ENCODE peak calls at places on chromosome 10, in eight cellular contexts. T is AG09309; F is kidney; N is ELF-1; W is stimulated activated naive B cell treated with anti-CD40 and anti-IgM and Interleukin-4, amounts not matched to agents 10 μg/mL and 1 μg/mL and 100 μg/mL, for 72 hours; H is hippocampal formation; J is GM04504; E is cerebellar cortex. M is an unnamed sample.

GRCh38 chr10:3898821-3899220 is 113.8 kb upstream of the KLF6 start:
- DNase-seq in T (no peak), F (no peak), N (peak; percentile 56), W (no peak), H (no peak), J (no peak), E (no peak), M (no peak)

GRCh38 chr10:7948601-7949000 is 105.9 kb upstream of the GATA3 start:
- DNase-seq in T (peak; percentile 11), F (no peak), N (no peak), W (no peak), H (no peak), J (no peak), E (no peak), M (no peak)

GRCh38 chr10:4151466-4151865 is 366.5 kb upstream of the KLF6 start:
- DNase-seq in T (no peak), F (no peak), N (peak; percentile 64), W (no peak), H (no peak), J (no peak), E (no peak), M (no peak)

GRCh38 chr10:30639946-30640786 is 10.6 kb upstream of the LYZL2 start:
- DNase-seq in T (peak; percentile 47), F (no peak), N (no peak), W (no peak), H (no peak), J (peak; percentile 34), E (peak; percentile 31), M (peak; percentile 75)

GRCh38 chr10:80509403-80510161 is 28.1 kb upstream of the SH2D4B start:
- DNase-seq in T (no peak), F (peak; percentile 77), N (peak; percentile 77), W (no peak), H (no peak), J (no peak), E (no peak), M (no peak)

GRCh38 chr10:21509391-21510217 is 15.9 kb downstream of the SKIDA1 start:
- DNase-seq in T (no peak), F (no peak), N (peak; percentile 73), W (no peak), H (peak; percentile 33), J (no peak), E (peak; percentile 60), M (no peak)

GRCh38 chr10:14491814-14492213 is 161.1 kb upstream of the FRMD4A start:
- DNase-seq in T (no peak), F (no peak), N (no peak), W (no peak), H (no peak), J (no peak), E (no peak), M (no peak)

GRCh38 chr10:10207538-10207937 is 810.1 kb upstream of the CELF2 start:
- DNase-seq in T (no peak), F (no peak), N (no peak), W (no peak), H (no peak), J (no peak), E (no peak), M (no peak)

GRCh38 chr10:124220547-124220946 is 127.1 kb upstream of the CHST15 start:
- DNase-seq in T (no peak), F (no peak), N (no peak), W (no peak), H (no peak), J (no peak), E (no peak), M (no peak)

GRCh38 chr10:19974138-19974537 is 157.9 kb downstream of the PLXDC2 start:
- DNase-seq in T (no peak), F (no peak), N (no peak), W (no peak), H (no peak), J (no peak), E (no peak), M (no peak)

GRCh38 chr10:118272090-118272775 is 69.9 kb downstream of the FAM204A start:
- DNase-seq in T (no peak), F (no peak), N (peak; percentile 42), W (no peak), H (peak; percentile 9), J (peak; percentile 38), E (no peak), M (peak; percentile 38)

GRCh38 chr10:132611986-132612385 is 74.4 kb downstream of the INPP5A start:
- DNase-seq in T (no peak), F (no peak), N (no peak), W (no peak), H (no peak), J (no peak), E (no peak), M (no peak)

GRCh38 chr10:31875608-31876007 is 53.0 kb downstream of the ARHGAP12 start:
- DNase-seq in T (no peak), F (no peak), N (no peak), W (no peak), H (no peak), J (no peak), E (no peak), M (no peak)

GRCh38 chr10:78513330-78513729 is 479.7 kb downstream of the RPS24 start:
- DNase-seq in T (no peak), F (no peak), N (no peak), W (no peak), H (no peak), J (no peak), E (no peak), M (no peak)

GRCh38 chr10:110268442-110268841 is 36.3 kb downstream of the SMNDC1 start:
- DNase-seq in T (no peak), F (no peak), N (no peak), W (no peak), H (no peak), J (no peak), E (peak; percentile 60), M (no peak)

GRCh38 chr10:18204050-18204449 is 63.8 kb downstream of the CACNB2 start:
- DNase-seq in T (no peak), F (no peak), N (no peak), W (no peak), H (no peak), J (no peak), E (no peak), M (peak; percentile 45)

GRCh38 chr10:48314107-48314506 is 7.6 kb downstream of the MAPK8 start:
- DNase-seq in T (no peak), F (no peak), N (no peak), W (no peak), H (no peak), J (no peak), E (no peak), M (no peak)

GRCh38 chr10:24721254-24722106 is 2.2 kb downstream of the ARHGAP21 start:
- DNase-seq in T (no peak), F (peak; percentile 81), N (peak; percentile 59), W (no peak), H (peak; percentile 23), J (no peak), E (no peak), M (peak; percentile 37)

GRCh38 chr10:87896216-87896615 is 32.8 kb downstream of the PTEN start:
- DNase-seq in T (no peak), F (no peak), N (no peak), W (no peak), H (no peak), J (no peak), E (no peak), M (no peak)

GRCh38 chr10:44952779-44953231 is 6.8 kb upstream of the RASSF4 start:
- DNase-seq in T (no peak), F (no peak), N (peak; percentile 89), W (no peak), H (no peak), J (no peak), E (no peak), M (no peak)

GRCh38 chr10:120950103-120950561 is 99.0 kb downstream of the WDR11 start:
- DNase-seq in T (no peak), F (no peak), N (peak; percentile 88), W (no peak), H (no peak), J (peak; percentile 7), E (no peak), M (no peak)

GRCh38 chr10:24568042-24568441 is 155.6 kb downstream of the ARHGAP21 start:
- DNase-seq in T (no peak), F (no peak), N (no peak), W (no peak), H (no peak), J (no peak), E (no peak), M (no peak)

GRCh38 chr10:10160821-10161312 is 856.8 kb upstream of the CELF2 start:
- DNase-seq in T (no peak), F (peak; percentile 58), N (no peak), W (no peak), H (no peak), J (no peak), E (no peak), M (no peak)

GRCh38 chr10:72043016-72043834 is 45.1 kb downstream of the SPOCK2 start:
- DNase-seq in T (no peak), F (no peak), N (peak; percentile 56), W (no peak), H (no peak), J (no peak), E (no peak), M (no peak)

GRCh38 chr10:18607503-18607902 is 43.9 kb downstream of the NSUN6 start:
- DNase-seq in T (peak; percentile 32), F (no peak), N (no peak), W (no peak), H (no peak), J (peak; percentile 61), E (peak; percentile 29), M (peak; percentile 9)

GRCh38 chr10:88154596-88155250 is 291.3 kb downstream of the PTEN start:
- DNase-seq in T (no peak), F (no peak), N (no peak), W (no peak), H (no peak), J (peak; percentile 79), E (no peak), M (no peak)

GRCh38 chr10:112721080-112721698 is 228.9 kb upstream of the TCF7L2 start:
- DNase-seq in T (no peak), F (no peak), N (no peak), W (no peak), H (no peak), J (no peak), E (peak; percentile 31), M (peak; percentile 54)

GRCh38 chr10:23755557-23755956 is 316.7 kb downstream of the OTUD1 start:
- DNase-seq in T (no peak), F (no peak), N (no peak), W (no peak), H (no peak), J (no peak), E (no peak), M (no peak)

GRCh38 chr10:3658766-3659165 is 126.2 kb downstream of the KLF6 start:
- DNase-seq in T (no peak), F (no peak), N (peak; percentile 44), W (no peak), H (no peak), J (no peak), E (no peak), M (no peak)

GRCh38 chr10:109992485-109992884 is 15.3 kb upstream of the ADD3 start:
- DNase-seq in T (no peak), F (no peak), N (no peak), W (no peak), H (no peak), J (no peak), E (no peak), M (no peak)

GRCh38 chr10:133326745-133327650 is 9.7 kb downstream of the CALY start:
- DNase-seq in T (no peak), F (peak; percentile 77), N (no peak), W (no peak), H (no peak), J (no peak), E (no peak), M (no peak)

GRCh38 chr10:119489572-119490326 is 52.8 kb downstream of the RGS10 start:
- DNase-seq in T (no peak), F (no peak), N (peak; percentile 83), W (peak; percentile 63), H (no peak), J (no peak), E (peak; percentile 33), M (no peak)

GRCh38 chr10:75401569-75402485 is at the start of gene ZNF503:
- DNase-seq in T (peak; percentile 85), F (peak; percentile 99), N (peak; percentile 98), W (peak; percentile 61), H (peak; percentile 88), J (peak; percentile 92), E (peak; percentile 93), M (peak; percentile 97)